ENCODE peak calls at places on chromosome 12, in six cellular contexts. P is stomach, V is K562, K is HepG2, C is HCT116, X is transverse colon. S is an unnamed sample.
A peak's percentile ranks its signal among the peaks of the same experiment; 100 is the strongest.

GRCh38 chr12:22692964-22693555 is 68.1 kb downstream of the ETNK1 start:
- DNase-seq in P (no peak), V (no peak), K (no peak), C (no peak), X (no peak), S (no peak)

GRCh38 chr12:87216436-87216835 is 812.8 kb downstream of the C12orf50 start:
- DNase-seq in P (no peak), V (no peak), K (no peak), C (no peak), X (no peak), S (no peak)

GRCh38 chr12:59904874-59905521 is 309.2 kb downstream of the SLC16A7 start:
- DNase-seq in P (no peak), V (no peak), K (no peak), C (no peak), X (no peak), S (no peak)

GRCh38 chr12:93758974-93759373 is 81.8 kb downstream of the CRADD start:
- DNase-seq in P (no peak), V (no peak), K (no peak), C (no peak), X (no peak), S (no peak)

GRCh38 chr12:132084681-132085635 is 59.2 kb downstream of the DDX51 start:
- DNase-seq in P (peak; percentile 63), V (peak; percentile 85), K (peak; percentile 84), C (no peak), X (peak; percentile 74), S (no peak)

GRCh38 chr12:67069451-67070306 is 199.5 kb upstream of the CAND1 start:
- DNase-seq in P (peak; percentile 41), V (peak; percentile 11), K (peak; percentile 3), C (no peak), X (peak; percentile 35), S (no peak)

GRCh38 chr12:22627351-22627750 is 2.4 kb downstream of the ETNK1 start:
- DNase-seq in P (no peak), V (no peak), K (no peak), C (no peak), X (no peak), S (no peak)

GRCh38 chr12:103969391-103969790 is 3.7 kb downstream of the TDG start:
- DNase-seq in P (no peak), V (no peak), K (no peak), C (no peak), X (no peak), S (no peak)

GRCh38 chr12:32257695-32258496 is 141.5 kb upstream of the FGD4 start:
- DNase-seq in P (no peak), V (no peak), K (no peak), C (no peak), X (no peak), S (no peak)

GRCh38 chr12:89353823-89354629 is 1.7 kb upstream of the DUSP6 start:
- DNase-seq in P (peak; percentile 86), V (no peak), K (peak; percentile 85), C (peak; percentile 73), X (peak; percentile 90), S (no peak)

GRCh38 chr12:118038122-118038521 is 21.6 kb downstream of the RFC5 start:
- DNase-seq in P (no peak), V (no peak), K (no peak), C (no peak), X (no peak), S (no peak)

GRCh38 chr12:115837220-115837619 is 440.3 kb downstream of the MED13L start:
- DNase-seq in P (no peak), V (no peak), K (no peak), C (no peak), X (no peak), S (no peak)

GRCh38 chr12:46299846-46300245 is 31.0 kb upstream of the SLC38A1 start:
- DNase-seq in P (no peak), V (no peak), K (no peak), C (no peak), X (no peak), S (no peak)

GRCh38 chr12:102962532-102962931 is 5.1 kb downstream of the ASCL1 start:
- DNase-seq in P (no peak), V (no peak), K (no peak), C (no peak), X (no peak), S (no peak)

GRCh38 chr12:2422591-2422990 is 369.8 kb downstream of the CACNA1C start:
- DNase-seq in P (no peak), V (no peak), K (no peak), C (no peak), X (no peak), S (no peak)

GRCh38 chr12:48286665-48287064 is 64.1 kb downstream of the ZNF641 start:
- DNase-seq in P (no peak), V (no peak), K (peak; percentile 10), C (no peak), X (no peak), S (no peak)

GRCh38 chr12:4449862-4450222 is 4.2 kb upstream of the FGF6 start:
- DNase-seq in P (no peak), V (no peak), K (no peak), C (no peak), X (peak; percentile 23), S (no peak)

GRCh38 chr12:3604281-3604680 is 113.3 kb downstream of the PRMT8 start:
- DNase-seq in P (no peak), V (no peak), K (no peak), C (no peak), X (no peak), S (no peak)

GRCh38 chr12:111298583-111299436 is 70.1 kb downstream of the PHETA1 start:
- DNase-seq in P (peak; percentile 34), V (peak; percentile 77), K (peak; percentile 41), C (peak; percentile 33), X (peak; percentile 31), S (no peak)

GRCh38 chr12:7130791-7131501 is 775 bp downstream of the CLSTN3 start:
- DNase-seq in P (peak; percentile 54), V (peak; percentile 37), K (no peak), C (no peak), X (peak; percentile 64), S (no peak)

GRCh38 chr12:3428631-3429030 is 62.4 kb upstream of the PRMT8 start:
- DNase-seq in P (no peak), V (no peak), K (no peak), C (no peak), X (no peak), S (no peak)

GRCh38 chr12:95386056-95386455 is 87.9 kb upstream of the METAP2 start:
- DNase-seq in P (no peak), V (no peak), K (no peak), C (no peak), X (no peak), S (no peak)

GRCh38 chr12:10705655-10706054 is 17.5 kb downstream of the YBX3 start:
- DNase-seq in P (no peak), V (no peak), K (no peak), C (no peak), X (no peak), S (no peak)

GRCh38 chr12:108647199-108647935 is 13.7 kb upstream of the SELPLG start:
- DNase-seq in P (no peak), V (no peak), K (no peak), C (no peak), X (no peak), S (no peak)
- TF ChIP-seq CTCF in P (no peak), V (no peak), K (no peak), C (peak; percentile 22), X (no peak), S (no peak)

GRCh38 chr12:124380793-124381453 is 86.0 kb downstream of the RFLNA start:
- DNase-seq in P (no peak), V (no peak), K (no peak), C (no peak), X (no peak), S (no peak)

GRCh38 chr12:124377981-124378509 is 83.2 kb downstream of the RFLNA start:
- DNase-seq in P (no peak), V (no peak), K (no peak), C (no peak), X (no peak), S (no peak)

GRCh38 chr12:124379379-124379937 is 84.6 kb downstream of the RFLNA start:
- DNase-seq in P (no peak), V (no peak), K (no peak), C (no peak), X (no peak), S (no peak)

GRCh38 chr12:124381454-124382207 is 86.7 kb downstream of the RFLNA start:
- DNase-seq in P (peak; percentile 92), V (no peak), K (no peak), C (no peak), X (peak; percentile 90), S (peak; percentile 97)

GRCh38 chr12:124379938-124380754 is 85.3 kb downstream of the RFLNA start:
- DNase-seq in P (peak; percentile 50), V (no peak), K (no peak), C (no peak), X (peak; percentile 46), S (peak; percentile 95)
- TF ChIP-seq POLR2AphosphoS5 in P (peak; percentile 21), V (no peak), K (no peak), C (no peak), X (peak; percentile 60), S (peak; percentile 93)

GRCh38 chr12:63841611-63842010 is 2.9 kb upstream of the SRGAP1 start:
- DNase-seq in P (no peak), V (no peak), K (no peak), C (no peak), X (no peak), S (no peak)

GRCh38 chr12:63846249-63846967 is 1.9 kb downstream of the SRGAP1 start:
- DNase-seq in P (no peak), V (no peak), K (no peak), C (no peak), X (no peak), S (no peak)

GRCh38 chr12:63844391-63845341 is at the start of gene SRGAP1:
- DNase-seq in P (peak; percentile 52), V (peak; percentile 18), K (peak; percentile 44), C (no peak), X (peak; percentile 62), S (peak; percentile 91)

GRCh38 chr12:63845726-63846125 is 1.2 kb downstream of the SRGAP1 start:
- DNase-seq in P (no peak), V (no peak), K (peak; percentile 88), C (no peak), X (peak; percentile 30), S (no peak)

DNA sequence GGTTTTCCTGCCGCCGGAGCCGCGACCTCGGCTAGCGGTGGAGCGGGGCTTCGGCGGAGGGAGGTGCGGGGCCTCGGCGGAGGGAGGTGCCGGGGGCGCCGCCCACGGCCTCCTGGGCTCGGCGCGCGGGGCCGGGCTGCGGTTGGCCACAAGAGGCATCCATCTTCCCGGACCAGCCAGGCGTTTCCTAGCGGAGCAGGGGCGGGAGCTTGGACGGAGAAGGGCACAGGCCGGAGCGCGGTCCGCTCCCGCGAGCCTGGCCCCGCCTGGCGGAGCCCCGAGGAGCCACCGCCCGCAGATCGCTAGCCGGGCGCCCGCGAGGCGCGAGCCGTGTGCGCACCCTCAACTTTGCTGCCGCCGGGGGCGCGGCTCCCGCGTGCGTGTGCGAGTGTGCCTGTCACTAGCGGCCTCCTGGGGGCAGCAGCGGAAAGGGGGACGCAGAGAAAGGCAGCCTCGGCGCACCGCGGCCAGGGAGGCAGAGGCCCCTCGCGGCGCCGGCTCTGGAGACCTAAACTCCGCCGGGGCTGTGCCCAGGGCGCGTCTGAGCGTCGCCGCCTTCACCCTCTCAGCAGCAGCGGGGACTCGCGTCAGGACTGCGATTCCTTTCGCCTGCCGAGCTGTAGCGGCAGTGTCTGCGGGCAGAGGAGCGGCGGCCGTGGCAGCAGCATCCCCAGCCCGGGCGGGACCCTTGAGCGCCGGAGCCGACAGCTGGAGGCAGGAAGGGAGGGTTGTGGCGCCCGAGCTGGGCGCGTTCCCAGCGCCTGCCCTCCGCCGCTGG is 698 bp upstream of the SRGAP1 start:
- DNase-seq in P (peak; percentile 88), V (peak; percentile 86), K (peak; percentile 87), C (peak; percentile 86), X (peak; percentile 92), S (peak; percentile 91)
- TF ChIP-seq POLR2A in P (no peak), V (no peak), K (peak; percentile 73), C (no peak), X (peak; percentile 43), S (peak; percentile 40)

GRCh38 chr12:121230538-121230907 is 20.6 kb downstream of the P2RX4 start:
- DNase-seq in P (no peak), V (no peak), K (no peak), C (no peak), X (no peak), S (no peak)
- TF ChIP-seq CTCF in P (no peak), V (no peak), K (no peak), C (no peak), X (no peak), S (peak; percentile 16)